ENCODE peak calls at places on chromosomes 4 and X, in ten cellular contexts. One of them, this sample, is unnamed. For H3K9me3, the result is how much of the 10 kb centered on the place peaks cover.

GRCh38 chr4:173188648-173189047 is 20.0 kb downstream of the GALNT7 start:
- DNase-seq in fibroblast of lung: no peak
- DNase-seq in left ventricle myocardium inferior: no peak
- DNase-seq in upper lobe of left lung: no peak
- DNase-seq in GM23248: no peak
- DNase-seq in PC-3: no peak
- DNase-seq in ovary: no peak
- DNase-seq in upper lobe of right lung: no peak
- DNase-seq in heart left ventricle: no peak
- DNase-seq in IMR-90: no peak
- DNase-seq in this sample: no peak

GRCh38 chrX:13689519-13690211 is 737 bp downstream of the RAB9A start:
- DNase-seq in fibroblast of lung: peak
- DNase-seq in left ventricle myocardium inferior: no peak
- DNase-seq in upper lobe of left lung: no peak
- DNase-seq in GM23248: peak
- DNase-seq in PC-3: peak
- DNase-seq in ovary: no peak
- DNase-seq in upper lobe of right lung: no peak
- DNase-seq in heart left ventricle: no peak
- DNase-seq in IMR-90: peak
- DNase-seq in this sample: no peak

GRCh38 chrX:39613997-39614679 is 483.6 kb downstream of the BCOR start:
- DNase-seq in fibroblast of lung: no peak
- DNase-seq in left ventricle myocardium inferior: no peak
- DNase-seq in upper lobe of left lung: no peak
- DNase-seq in GM23248: no peak
- DNase-seq in PC-3: no peak
- DNase-seq in ovary: no peak
- DNase-seq in upper lobe of right lung: peak
- DNase-seq in heart left ventricle: no peak
- DNase-seq in IMR-90: no peak
- DNase-seq in this sample: no peak

GRCh38 chr4:40038972-40039371 is 17.7 kb upstream of the N4BP2 start:
- DNase-seq in fibroblast of lung: peak
- DNase-seq in left ventricle myocardium inferior: no peak
- DNase-seq in upper lobe of left lung: no peak
- DNase-seq in GM23248: peak
- DNase-seq in PC-3: peak
- DNase-seq in ovary: no peak
- DNase-seq in upper lobe of right lung: no peak
- DNase-seq in heart left ventricle: no peak
- DNase-seq in IMR-90: peak
- DNase-seq in this sample: no peak

GRCh38 chrX:135596495-135596894 is 76.0 kb downstream of the INTS6L start:
- DNase-seq in fibroblast of lung: peak
- DNase-seq in left ventricle myocardium inferior: peak
- DNase-seq in upper lobe of left lung: no peak
- DNase-seq in GM23248: peak
- DNase-seq in PC-3: peak
- DNase-seq in ovary: peak
- DNase-seq in upper lobe of right lung: peak
- DNase-seq in heart left ventricle: no peak
- DNase-seq in IMR-90: peak
- DNase-seq in this sample: peak

GRCh38 chr4:1666391-1666790 is 17.7 kb downstream of the FAM53A start:
- DNase-seq in fibroblast of lung: no peak
- DNase-seq in left ventricle myocardium inferior: peak
- DNase-seq in upper lobe of left lung: no peak
- DNase-seq in GM23248: no peak
- DNase-seq in PC-3: no peak
- DNase-seq in ovary: no peak
- DNase-seq in upper lobe of right lung: no peak
- DNase-seq in heart left ventricle: peak
- DNase-seq in IMR-90: no peak
- DNase-seq in this sample: no peak

GRCh38 chr4:84035568-84035967 is 463.5 kb downstream of the NKX6-1 start:
- DNase-seq in fibroblast of lung: no peak
- DNase-seq in left ventricle myocardium inferior: no peak
- DNase-seq in upper lobe of left lung: no peak
- DNase-seq in GM23248: no peak
- DNase-seq in PC-3: no peak
- DNase-seq in ovary: no peak
- DNase-seq in upper lobe of right lung: no peak
- DNase-seq in heart left ventricle: no peak
- DNase-seq in IMR-90: no peak
- DNase-seq in this sample: no peak

GRCh38 chr4:85756938-85757337 is 282.0 kb downstream of the ARHGAP24 start:
- DNase-seq in fibroblast of lung: peak
- DNase-seq in left ventricle myocardium inferior: no peak
- DNase-seq in upper lobe of left lung: no peak
- DNase-seq in GM23248: peak
- DNase-seq in PC-3: peak
- DNase-seq in ovary: no peak
- DNase-seq in upper lobe of right lung: no peak
- DNase-seq in heart left ventricle: no peak
- DNase-seq in IMR-90: peak
- DNase-seq in this sample: no peak

GRCh38 chrX:2572740-2573139 is 72.0 kb upstream of the DHRSX start:
- DNase-seq in fibroblast of lung: peak
- DNase-seq in left ventricle myocardium inferior: no peak
- DNase-seq in upper lobe of left lung: no peak
- DNase-seq in GM23248: peak
- DNase-seq in PC-3: peak
- DNase-seq in ovary: no peak
- DNase-seq in upper lobe of right lung: no peak
- DNase-seq in heart left ventricle: no peak
- DNase-seq in IMR-90: no peak
- DNase-seq in this sample: no peak

GRCh38 chr4:107391009-107391629 is 328.9 kb downstream of the PAPSS1 start:
- DNase-seq in fibroblast of lung: no peak
- DNase-seq in left ventricle myocardium inferior: no peak
- DNase-seq in upper lobe of left lung: no peak
- DNase-seq in GM23248: no peak
- DNase-seq in PC-3: no peak
- DNase-seq in ovary: no peak
- DNase-seq in upper lobe of right lung: no peak
- DNase-seq in heart left ventricle: no peak
- DNase-seq in IMR-90: no peak
- DNase-seq in this sample: no peak

GRCh38 chrX:71578253-71579135 is at the start of gene GCNA:
- DNase-seq in fibroblast of lung: no peak
- DNase-seq in left ventricle myocardium inferior: no peak
- DNase-seq in upper lobe of left lung: peak
- DNase-seq in GM23248: no peak
- DNase-seq in PC-3: no peak
- DNase-seq in ovary: no peak
- DNase-seq in upper lobe of right lung: no peak
- DNase-seq in heart left ventricle: no peak
- DNase-seq in IMR-90: no peak
- DNase-seq in this sample: no peak

GRCh38 chr4:95155759-95156451 is 392.9 kb downstream of the UNC5C start:
- DNase-seq in fibroblast of lung: peak
- DNase-seq in left ventricle myocardium inferior: no peak
- DNase-seq in upper lobe of left lung: no peak
- DNase-seq in GM23248: peak
- DNase-seq in PC-3: peak
- DNase-seq in ovary: no peak
- DNase-seq in upper lobe of right lung: no peak
- DNase-seq in heart left ventricle: no peak
- DNase-seq in IMR-90: peak
- DNase-seq in this sample: no peak

GRCh38 chr4:88008624-88009235 is 1.3 kb downstream of the PKD2 start:
- DNase-seq in fibroblast of lung: peak
- DNase-seq in left ventricle myocardium inferior: no peak
- DNase-seq in upper lobe of left lung: no peak
- DNase-seq in GM23248: peak
- DNase-seq in PC-3: peak
- DNase-seq in ovary: no peak
- DNase-seq in upper lobe of right lung: no peak
- DNase-seq in heart left ventricle: no peak
- DNase-seq in IMR-90: no peak
- DNase-seq in this sample: no peak

GRCh38 chrX:17610788-17611187 is 126.5 kb upstream of the SCML1 start:
- DNase-seq in fibroblast of lung: no peak
- DNase-seq in left ventricle myocardium inferior: no peak
- DNase-seq in upper lobe of left lung: no peak
- DNase-seq in GM23248: no peak
- DNase-seq in PC-3: no peak
- DNase-seq in ovary: no peak
- DNase-seq in upper lobe of right lung: no peak
- DNase-seq in heart left ventricle: no peak
- DNase-seq in IMR-90: no peak
- DNase-seq in this sample: no peak

GRCh38 chrX:119687661-119688413 is 5.1 kb downstream of the SEPTIN6 start:
- DNase-seq in fibroblast of lung: no peak
- DNase-seq in left ventricle myocardium inferior: no peak
- DNase-seq in upper lobe of left lung: no peak
- DNase-seq in GM23248: peak
- DNase-seq in PC-3: no peak
- DNase-seq in ovary: no peak
- DNase-seq in upper lobe of right lung: no peak
- DNase-seq in heart left ventricle: no peak
- DNase-seq in IMR-90: no peak
- DNase-seq in this sample: no peak

GRCh38 chrX:13220916-13221315 is 98.9 kb downstream of the ATXN3L start:
- DNase-seq in fibroblast of lung: peak
- DNase-seq in left ventricle myocardium inferior: no peak
- DNase-seq in upper lobe of left lung: no peak
- DNase-seq in GM23248: peak
- DNase-seq in PC-3: peak
- DNase-seq in ovary: no peak
- DNase-seq in upper lobe of right lung: no peak
- DNase-seq in heart left ventricle: no peak
- DNase-seq in IMR-90: peak
- DNase-seq in this sample: no peak

GRCh38 chr4:138943893-138944292 is 71.7 kb upstream of the NOCT start:
- DNase-seq in fibroblast of lung: no peak
- DNase-seq in left ventricle myocardium inferior: no peak
- DNase-seq in upper lobe of left lung: no peak
- DNase-seq in GM23248: no peak
- DNase-seq in PC-3: no peak
- DNase-seq in ovary: no peak
- DNase-seq in upper lobe of right lung: no peak
- DNase-seq in heart left ventricle: no peak
- DNase-seq in IMR-90: no peak
- DNase-seq in this sample: no peak
- H3K4me3 ChIP-seq in fibroblast of lung: no peak
- H3K4me3 ChIP-seq in left ventricle myocardium inferior: no peak
- H3K4me3 ChIP-seq in upper lobe of left lung: no peak
- H3K4me3 ChIP-seq in GM23248: no peak
- H3K4me3 ChIP-seq in PC-3: no peak
- H3K4me3 ChIP-seq in ovary: no peak
- H3K4me3 ChIP-seq in upper lobe of right lung: no peak
- H3K4me3 ChIP-seq in heart left ventricle: no peak
- H3K4me3 ChIP-seq in IMR-90: no peak
- H3K4me3 ChIP-seq in this sample: no peak

GRCh38 chrX:74546984-74547383 is 67.4 kb downstream of the RLIM start:
- DNase-seq in fibroblast of lung: no peak
- DNase-seq in left ventricle myocardium inferior: no peak
- DNase-seq in upper lobe of left lung: no peak
- DNase-seq in GM23248: no peak
- DNase-seq in PC-3: no peak
- DNase-seq in ovary: no peak
- DNase-seq in upper lobe of right lung: no peak
- DNase-seq in heart left ventricle: no peak
- DNase-seq in IMR-90: no peak
- DNase-seq in this sample: no peak
- H3K9me3 ChIP-seq in fibroblast of lung: under half
- H3K9me3 ChIP-seq in left ventricle myocardium inferior: under half
- H3K9me3 ChIP-seq in upper lobe of left lung: under half
- H3K9me3 ChIP-seq in GM23248: under half
- H3K9me3 ChIP-seq in PC-3: under half
- H3K9me3 ChIP-seq in ovary: under half
- H3K9me3 ChIP-seq in upper lobe of right lung: under half
- H3K9me3 ChIP-seq in heart left ventricle: under half
- H3K9me3 ChIP-seq in IMR-90: under half
- H3K9me3 ChIP-seq in this sample: under half

GRCh38 chr4:126799471-126799870 is 833.3 kb upstream of the INTU start:
- DNase-seq in fibroblast of lung: no peak
- DNase-seq in left ventricle myocardium inferior: no peak
- DNase-seq in upper lobe of left lung: no peak
- DNase-seq in GM23248: no peak
- DNase-seq in PC-3: no peak
- DNase-seq in ovary: no peak
- DNase-seq in upper lobe of right lung: no peak
- DNase-seq in heart left ventricle: no peak
- DNase-seq in IMR-90: peak
- DNase-seq in this sample: no peak
- H3K27ac ChIP-seq in fibroblast of lung: no peak
- H3K27ac ChIP-seq in left ventricle myocardium inferior: no peak
- H3K27ac ChIP-seq in upper lobe of left lung: no peak
- H3K27ac ChIP-seq in GM23248: no peak
- H3K27ac ChIP-seq in PC-3: no peak
- H3K27ac ChIP-seq in ovary: no peak
- H3K27ac ChIP-seq in upper lobe of right lung: no peak
- H3K27ac ChIP-seq in heart left ventricle: no peak
- H3K27ac ChIP-seq in IMR-90: peak
- H3K27ac ChIP-seq in this sample: no peak

GRCh38 chr4:6562931-6563901 is 11.8 kb upstream of the MAN2B2 start:
- DNase-seq in fibroblast of lung: peak
- DNase-seq in left ventricle myocardium inferior: no peak
- DNase-seq in upper lobe of left lung: peak
- DNase-seq in GM23248: peak
- DNase-seq in PC-3: peak
- DNase-seq in ovary: no peak
- DNase-seq in upper lobe of right lung: no peak
- DNase-seq in heart left ventricle: no peak
- DNase-seq in IMR-90: no peak
- DNase-seq in this sample: no peak
- H3K4me3 ChIP-seq in fibroblast of lung: no peak
- H3K4me3 ChIP-seq in left ventricle myocardium inferior: peak
- H3K4me3 ChIP-seq in upper lobe of left lung: peak
- H3K4me3 ChIP-seq in GM23248: peak
- H3K4me3 ChIP-seq in PC-3: peak
- H3K4me3 ChIP-seq in ovary: peak
- H3K4me3 ChIP-seq in upper lobe of right lung: peak
- H3K4me3 ChIP-seq in heart left ventricle: peak
- H3K4me3 ChIP-seq in IMR-90: peak
- H3K4me3 ChIP-seq in this sample: peak

DNA sequence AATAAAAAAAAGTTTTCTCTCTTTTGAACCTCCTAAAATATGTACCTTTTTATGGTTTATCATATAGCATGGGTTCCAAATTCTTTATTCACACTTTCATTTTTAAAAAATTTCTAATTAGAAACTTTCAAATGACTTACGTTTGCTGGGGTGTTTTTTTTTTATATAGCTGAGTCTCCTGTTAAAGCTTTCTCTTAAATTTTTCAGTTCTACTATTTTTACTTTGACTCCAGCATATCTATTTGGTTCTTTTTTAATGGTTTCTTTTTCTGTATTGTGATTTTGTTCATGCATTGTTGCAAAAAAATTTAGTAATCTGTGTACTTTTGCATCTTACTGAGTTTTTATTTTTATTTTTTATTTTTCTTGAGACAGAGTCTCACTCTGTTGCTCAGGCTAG is 22.3 kb downstream of the ZNF718 start:
- DNase-seq in fibroblast of lung: no peak
- DNase-seq in left ventricle myocardium inferior: no peak
- DNase-seq in upper lobe of left lung: no peak
- DNase-seq in GM23248: no peak
- DNase-seq in PC-3: no peak
- DNase-seq in ovary: no peak
- DNase-seq in upper lobe of right lung: no peak
- DNase-seq in heart left ventricle: no peak
- DNase-seq in IMR-90: no peak
- DNase-seq in this sample: no peak
- H3K9me3 ChIP-seq in fibroblast of lung: under half
- H3K9me3 ChIP-seq in left ventricle myocardium inferior: half or more
- H3K9me3 ChIP-seq in upper lobe of left lung: half or more
- H3K9me3 ChIP-seq in GM23248: under half
- H3K9me3 ChIP-seq in PC-3: under half
- H3K9me3 ChIP-seq in ovary: under half
- H3K9me3 ChIP-seq in upper lobe of right lung: half or more
- H3K9me3 ChIP-seq in heart left ventricle: under half
- H3K9me3 ChIP-seq in IMR-90: under half
- H3K9me3 ChIP-seq in this sample: under half

This sample was measured in aorta.